ENCODE peak calls at places on chromosomes 12 and 14, in ten cellular contexts. X, R, Z, O, P, Q, V, T, J and C are unnamed samples.
A peak's percentile ranks its signal among the peaks of the same experiment; 100 is the strongest.

GRCh38 chr14:53979747-53980642 is 23.4 kb upstream of the BMP4 start:
- DNase-seq in X (peak; percentile 89), R (no peak), Z (peak; percentile 23), O (peak; percentile 70), P (peak; percentile 40), Q (no peak), V (peak; percentile 89), T (peak; percentile 72), J (peak; percentile 60), C (peak; percentile 57)

GRCh38 chr12:85874064-85874463 is at the start of gene NTS:
- DNase-seq in X (no peak), R (no peak), Z (no peak), O (no peak), P (no peak), Q (peak; percentile 11), V (no peak), T (no peak), J (no peak), C (no peak)

GRCh38 chr12:2543801-2544200 is 251.0 kb upstream of the FKBP4 start:
- DNase-seq in X (no peak), R (no peak), Z (no peak), O (no peak), P (no peak), Q (no peak), V (no peak), T (no peak), J (no peak), C (no peak)

GRCh38 chr12:77940011-77940423 is 109.3 kb downstream of the NAV3 start:
- DNase-seq in X (peak; percentile 77), R (no peak), Z (peak; percentile 64), O (peak; percentile 80), P (peak; percentile 27), Q (no peak), V (no peak), T (no peak), J (peak; percentile 93), C (peak; percentile 32)

GRCh38 chr12:6828671-6829531 is 694 bp downstream of the P3H3 start:
- DNase-seq in X (peak; percentile 60), R (no peak), Z (peak; percentile 50), O (no peak), P (no peak), Q (peak; percentile 80), V (peak; percentile 93), T (peak; percentile 45), J (peak; percentile 50), C (no peak)

GRCh38 chr14:93962701-93963601 is 13.4 kb downstream of the ASB2 start:
- DNase-seq in X (no peak), R (peak; percentile 88), Z (no peak), O (no peak), P (peak; percentile 13), Q (no peak), V (no peak), T (no peak), J (peak; percentile 74), C (no peak)

GRCh38 chr12:54572881-54573280 is 15.6 kb downstream of the PPP1R1A start:
- DNase-seq in X (no peak), R (no peak), Z (no peak), O (no peak), P (no peak), Q (no peak), V (no peak), T (no peak), J (no peak), C (no peak)

GRCh38 chr14:54637829-54638446 is 71.0 kb downstream of the SAMD4A start:
- DNase-seq in X (peak; percentile 62), R (no peak), Z (peak; percentile 58), O (no peak), P (no peak), Q (peak; percentile 34), V (no peak), T (peak; percentile 29), J (peak; percentile 92), C (no peak)

GRCh38 chr12:104687823-104688573 is 231.2 kb downstream of the CHST11 start:
- DNase-seq in X (no peak), R (peak; percentile 93), Z (no peak), O (no peak), P (no peak), Q (no peak), V (peak; percentile 28), T (no peak), J (no peak), C (no peak)

GRCh38 chr14:61560323-61560722 is 135.0 kb upstream of the HIF1A start:
- DNase-seq in X (no peak), R (no peak), Z (no peak), O (no peak), P (no peak), Q (peak; percentile 50), V (no peak), T (no peak), J (peak; percentile 61), C (no peak)

GRCh38 chr12:82359115-82359478 is 768 bp downstream of the METTL25 start:
- DNase-seq in X (no peak), R (peak; percentile 6), Z (no peak), O (no peak), P (no peak), Q (peak; percentile 35), V (no peak), T (no peak), J (no peak), C (no peak)

GRCh38 chr12:126112849-126113248 is 1047.6 kb downstream of the AACS start:
- DNase-seq in X (no peak), R (no peak), Z (no peak), O (no peak), P (no peak), Q (no peak), V (no peak), T (no peak), J (no peak), C (no peak)

GRCh38 chr12:69583203-69583602 is 2.1 kb upstream of the CCT2 start:
- DNase-seq in X (no peak), R (peak; percentile 18), Z (no peak), O (no peak), P (no peak), Q (peak; percentile 30), V (no peak), T (no peak), J (no peak), C (no peak)

GRCh38 chr12:69589082-69589481 is 3.8 kb downstream of the CCT2 start:
- DNase-seq in X (no peak), R (no peak), Z (no peak), O (no peak), P (no peak), Q (no peak), V (no peak), T (no peak), J (no peak), C (no peak)

GRCh38 chr12:69588527-69588926 is 3.3 kb downstream of the CCT2 start:
- DNase-seq in X (no peak), R (no peak), Z (no peak), O (no peak), P (no peak), Q (no peak), V (no peak), T (no peak), J (no peak), C (no peak)

GRCh38 chr12:69580074-69580473 is 5.2 kb upstream of the CCT2 start:
- DNase-seq in X (no peak), R (no peak), Z (no peak), O (no peak), P (no peak), Q (no peak), V (no peak), T (no peak), J (no peak), C (no peak)

GRCh38 chr12:69585189-69586062 is at the start of gene CCT2:
- DNase-seq in X (peak; percentile 95), R (peak; percentile 96), Z (peak; percentile 95), O (peak; percentile 70), P (peak; percentile 93), Q (peak; percentile 99), V (peak; percentile 99), T (peak; percentile 97), J (peak; percentile 94), C (peak; percentile 75)
- TF ChIP-seq CTCF in X (peak; percentile 39), R (no peak), Z (peak; percentile 64), O (peak; percentile 60), P (no peak), Q (peak; percentile 45), V (no peak), T (peak; percentile 40), J (peak; percentile 45), C (peak; percentile 36)

GRCh38 chr14:73221945-73222344 is 15.4 kb upstream of the PAPLN start:
- DNase-seq in X (peak; percentile 25), R (no peak), Z (no peak), O (peak; percentile 32), P (no peak), Q (no peak), V (no peak), T (no peak), J (peak; percentile 59), C (no peak)

GRCh38 chr14:73227812-73228781 is 9.2 kb upstream of the PAPLN start:
- DNase-seq in X (peak; percentile 47), R (no peak), Z (peak; percentile 87), O (peak; percentile 44), P (peak; percentile 51), Q (peak; percentile 74), V (peak; percentile 93), T (peak; percentile 68), J (peak; percentile 95), C (peak; percentile 57)

GRCh38 chr14:73223049-73223448 is 14.3 kb upstream of the PAPLN start:
- DNase-seq in X (peak; percentile 54), R (no peak), Z (no peak), O (no peak), P (no peak), Q (no peak), V (no peak), T (no peak), J (no peak), C (no peak)
- TF ChIP-seq CTCF in X (no peak), R (no peak), Z (no peak), O (no peak), P (no peak), Q (no peak), V (no peak), T (no peak), J (no peak), C (no peak)

GRCh38 chr12:96766232-96766631 is 140.8 kb upstream of the NEDD1 start:
- DNase-seq in X (no peak), R (no peak), Z (no peak), O (no peak), P (peak; percentile 2), Q (no peak), V (no peak), T (no peak), J (peak; percentile 3), C (no peak)
- TF ChIP-seq CTCF in X (no peak), R (no peak), Z (peak; percentile 43), O (peak; percentile 34), P (no peak), Q (no peak), V (no peak), T (no peak), J (peak; percentile 38), C (no peak)

DNA sequence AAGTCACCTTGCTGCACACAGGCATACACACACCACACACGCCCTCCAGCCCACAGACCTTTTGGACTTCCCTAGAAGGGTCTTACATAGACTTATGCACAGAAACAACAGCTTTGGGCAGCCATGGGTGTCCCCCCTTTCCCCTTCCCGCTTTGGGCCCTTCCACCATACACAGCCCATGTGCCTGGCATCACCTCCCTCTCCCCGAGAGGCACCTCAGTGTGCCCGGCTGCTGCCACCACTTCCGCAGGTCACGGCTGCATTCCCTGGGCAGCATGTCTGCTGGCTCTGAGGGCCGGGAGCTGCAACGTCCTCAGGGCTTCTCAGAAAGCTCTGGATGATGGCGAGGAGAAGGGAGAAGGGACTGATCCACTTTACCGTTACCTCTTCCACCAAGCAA is 72.1 kb upstream of the BCL11B start:
- DNase-seq in X (no peak), R (no peak), Z (no peak), O (no peak), P (no peak), Q (no peak), V (no peak), T (no peak), J (no peak), C (no peak)
- TF ChIP-seq CTCF in X (no peak), R (no peak), Z (no peak), O (no peak), P (no peak), Q (no peak), V (no peak), T (no peak), J (no peak), C (no peak)